ENCODE peak calls at places on chromosomes 6 and 20, in seven cellular contexts. C is psoas muscle; N is lung; L is HepG2; U is cardiac muscle cell; Q is prostate gland; H is CD4-positive, alpha-beta memory T cell. I is an unnamed sample. For H3K27me3, the result is how much of the 10 kb centered on the place peaks cover.

GRCh38 chr6:162032620-162033019 is 694.9 kb downstream of the PRKN start:
- DNase-seq in C (no peak), N (no peak), L (no peak), U (peak), Q (no peak), H (no peak), I (no peak)

GRCh38 chr20:532530-532929 is 11.1 kb downstream of the CSNK2A1 start:
- DNase-seq in C (no peak), N (no peak), L (no peak), U (no peak), Q (no peak), H (no peak), I (no peak)

GRCh38 chr6:88671624-88672023 is 291.8 kb downstream of the RNGTT start:
- DNase-seq in C (no peak), N (no peak), L (no peak), U (no peak), Q (no peak), H (no peak), I (no peak)

GRCh38 chr6:97674802-97675201 is 391.8 kb upstream of the MMS22L start:
- DNase-seq in C (no peak), N (no peak), L (no peak), U (no peak), Q (no peak), H (no peak), I (no peak)

GRCh38 chr6:37113976-37114375 is 56.0 kb upstream of the PIM1 start:
- DNase-seq in C (no peak), N (no peak), L (no peak), U (no peak), Q (no peak), H (no peak), I (no peak)

GRCh38 chr6:44201638-44202303 is 15.0 kb upstream of the MYMX start:
- DNase-seq in C (no peak), N (no peak), L (no peak), U (no peak), Q (peak), H (no peak), I (no peak)

GRCh38 chr20:54254596-54254995 is 46.7 kb downstream of the PFDN4 start:
- DNase-seq in C (no peak), N (no peak), L (no peak), U (peak), Q (no peak), H (no peak), I (no peak)

GRCh38 chr6:10847684-10848083 is 9.3 kb upstream of the MAK start:
- DNase-seq in C (no peak), N (no peak), L (no peak), U (peak), Q (no peak), H (no peak), I (no peak)

GRCh38 chr6:170211404-170212025 is 79.4 kb downstream of the DLL1 start:
- DNase-seq in C (no peak), N (peak), L (no peak), U (no peak), Q (peak), H (no peak), I (peak)

GRCh38 chr6:87645080-87645479 is 55.1 kb downstream of the ORC3 start:
- DNase-seq in C (no peak), N (no peak), L (no peak), U (no peak), Q (no peak), H (peak), I (no peak)

GRCh38 chr20:57504411-57504810 is 20.5 kb downstream of the CTCFL start:
- DNase-seq in C (no peak), N (no peak), L (no peak), U (no peak), Q (no peak), H (no peak), I (no peak)

GRCh38 chr6:4872841-4873240 is 96.6 kb downstream of the CDYL start:
- DNase-seq in C (no peak), N (no peak), L (no peak), U (no peak), Q (no peak), H (no peak), I (no peak)

GRCh38 chr6:2205396-2205795 is 40.0 kb downstream of the GMDS start:
- DNase-seq in C (no peak), N (no peak), L (no peak), U (no peak), Q (no peak), H (no peak), I (no peak)

GRCh38 chr6:2204272-2204671 is 41.1 kb downstream of the GMDS start:
- DNase-seq in C (no peak), N (no peak), L (no peak), U (no peak), Q (no peak), H (no peak), I (no peak)

GRCh38 chr6:2213082-2213481 is 32.3 kb downstream of the GMDS start:
- DNase-seq in C (no peak), N (no peak), L (no peak), U (no peak), Q (no peak), H (no peak), I (no peak)

DNA sequence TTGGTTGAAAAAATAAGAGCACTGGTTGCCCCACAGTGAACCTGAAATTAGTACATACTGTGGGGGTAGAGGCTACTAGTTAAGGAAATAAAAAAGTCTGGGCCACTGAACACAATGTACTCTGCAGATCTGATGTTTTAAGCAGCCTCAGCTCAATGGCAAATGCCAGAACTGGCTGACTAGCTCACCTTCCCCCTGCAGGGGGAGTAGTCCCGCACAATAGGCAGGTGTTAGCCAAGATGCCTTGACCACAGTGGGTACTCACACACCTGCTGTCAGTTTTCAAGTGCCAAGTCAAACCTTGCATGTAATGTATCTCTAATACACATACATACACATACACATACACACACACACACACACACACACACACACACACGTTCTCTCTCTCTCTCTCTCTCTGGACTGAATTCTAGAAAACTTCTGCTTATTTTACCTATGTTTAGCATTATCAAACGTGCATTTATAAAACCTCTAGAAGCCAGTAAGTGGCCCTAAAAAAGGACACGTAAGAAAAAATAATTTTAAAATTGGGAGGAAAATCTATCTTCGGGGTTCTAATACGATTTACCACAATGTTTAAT is 36.1 kb downstream of the GMDS start:
- DNase-seq in C (no peak), N (peak), L (peak), U (peak), Q (peak), H (no peak), I (peak)
- H3K27me3 ChIP-seq in C (under half), N (under half), L (under half), U (under half), Q (under half), H (under half), I (under half)

GRCh38 chr20:46285072-46285471 is 23.2 kb downstream of the CDH22 start:
- DNase-seq in C (no peak), N (no peak), L (no peak), U (no peak), Q (no peak), H (no peak), I (no peak)
- H3K27me3 ChIP-seq in C (half or more), N (under half), L (under half), U (under half), Q (under half), H (under half), I (under half)

GRCh38 chr6:45426251-45426650 is 48.5 kb upstream of the SUPT3H start:
- DNase-seq in C (no peak), N (no peak), L (no peak), U (no peak), Q (no peak), H (no peak), I (no peak)
- H3K27me3 ChIP-seq in C (under half), N (under half), L (under half), U (half or more), Q (under half), H (under half), I (under half)

GRCh38 chr6:154602296-154602695 is 91.8 kb upstream of the CNKSR3 start:
- DNase-seq in C (no peak), N (no peak), L (no peak), U (no peak), Q (no peak), H (no peak), I (no peak)

GRCh38 chr6:154605207-154605877 is 94.9 kb upstream of the CNKSR3 start:
- DNase-seq in C (no peak), N (no peak), L (no peak), U (no peak), Q (no peak), H (peak), I (no peak)

GRCh38 chr6:154602708-154603107 is 92.2 kb upstream of the CNKSR3 start:
- DNase-seq in C (no peak), N (no peak), L (no peak), U (peak), Q (no peak), H (no peak), I (no peak)

GRCh38 chr6:154606457-154606856 is 96.0 kb upstream of the CNKSR3 start:
- DNase-seq in C (no peak), N (no peak), L (no peak), U (peak), Q (no peak), H (peak), I (no peak)

GRCh38 chr6:154604120-154604519 is 93.6 kb upstream of the CNKSR3 start:
- DNase-seq in C (no peak), N (no peak), L (no peak), U (no peak), Q (no peak), H (no peak), I (no peak)
- H3K27me3 ChIP-seq in C (under half), N (under half), L (under half), U (under half), Q (under half), H (under half), I (under half)

GRCh38 chr6:142675517-142675916 is 269.5 kb downstream of the HIVEP2 start:
- DNase-seq in C (no peak), N (no peak), L (no peak), U (no peak), Q (no peak), H (no peak), I (no peak)
- H3K27me3 ChIP-seq in C (under half), N (under half), L (under half), U (under half), Q (under half), H (under half), I (under half)

I was measured in H7.